ENCODE peak calls at places on chromosomes 13 and 19, in nine cellular contexts. D, P, E, Z, O, L, R, Q and A are unnamed samples.

GRCh38 chr13:48199404-48199991 is 33.5 kb upstream of the ITM2B start:
- DNase-seq in R (no peak), E (no peak), P (no peak), Q (no peak), O (no peak), Z (no peak), L (no peak), D (no peak), A (no peak)

GRCh38 chr13:104008571-104009435 is 942.6 kb upstream of the SLC10A2 start:
- DNase-seq in P (peak), O (no peak), L (no peak), D (no peak), E (peak), Q (no peak), Z (no peak), R (no peak), A (no peak)

GRCh38 chr19:403221-404036 is 5.5 kb downstream of the C2CD4C start:
- DNase-seq in Q (no peak), P (no peak), D (peak), O (peak), E (no peak), Z (no peak), R (no peak), L (no peak), A (no peak)

GRCh38 chr13:26855921-26856320 is 95.3 kb upstream of the GPR12 start:
- DNase-seq in Z (no peak), P (no peak), E (no peak), Q (no peak), O (no peak), R (no peak), D (no peak), L (no peak), A (no peak)

GRCh38 chr19:38247734-38248268 is 8.4 kb downstream of the PPP1R14A start:
- DNase-seq in R (no peak), O (no peak), L (no peak), P (peak), E (no peak), Z (peak), D (no peak), Q (no peak), A (no peak)

GRCh38 chr13:100547805-100548204 is 40.8 kb downstream of the GGACT start:
- DNase-seq in P (no peak), Z (peak), L (no peak), O (no peak), Q (no peak), E (no peak), D (no peak), R (no peak), A (no peak)

GRCh38 chr19:29645491-29645867 is 19.8 kb upstream of the PLEKHF1 start:
- DNase-seq in P (no peak), R (no peak), E (no peak), L (no peak), Z (no peak), O (no peak), Q (no peak), D (no peak), A (no peak)

GRCh38 chr13:80084086-80084676 is 256.7 kb downstream of the SPRY2 start:
- DNase-seq in Z (peak), R (no peak), D (no peak), P (peak), L (no peak), O (no peak), Q (no peak), E (peak), A (no peak)

GRCh38 chr13:100541882-100542545 is 46.6 kb downstream of the GGACT start:
- DNase-seq in Q (no peak), E (no peak), O (no peak), L (no peak), D (no peak), Z (no peak), R (no peak), P (no peak), A (no peak)

GRCh38 chr13:77065456-77066147 is 38.6 kb upstream of the FBXL3 start:
- DNase-seq in O (no peak), Q (no peak), E (no peak), P (no peak), D (no peak), R (no peak), L (no peak), Z (no peak), A (no peak)

GRCh38 chr13:106612688-106613087 is 44.8 kb upstream of the ARGLU1 start:
- DNase-seq in Q (no peak), P (no peak), E (no peak), L (no peak), R (peak), Z (peak), D (peak), O (peak), A (peak)

GRCh38 chr13:27086599-27087265 is 84.9 kb downstream of the USP12 start:
- DNase-seq in Q (no peak), D (no peak), P (peak), E (no peak), Z (no peak), R (no peak), L (no peak), O (no peak), A (no peak)

GRCh38 chr19:40596608-40597328 is 4.4 kb upstream of the LTBP4 start:
- DNase-seq in L (no peak), D (peak), P (peak), O (peak), R (peak), Z (no peak), Q (no peak), E (peak), A (peak)

GRCh38 chr13:22486490-22486889 is 694.3 kb upstream of the SGCG start:
- DNase-seq in P (no peak), L (no peak), O (no peak), Z (no peak), D (no peak), Q (no peak), E (no peak), R (no peak), A (no peak)

GRCh38 chr19:57171551-57172081 is 4.3 kb upstream of the DUXA start:
- DNase-seq in D (no peak), L (no peak), Q (no peak), R (peak), E (peak), O (peak), P (peak), Z (peak), A (peak)

GRCh38 chr19:16928351-16928750 is 39.6 kb downstream of the F2RL3 start:
- DNase-seq in D (no peak), L (no peak), P (no peak), Z (no peak), O (no peak), Q (no peak), R (no peak), E (no peak), A (no peak)
- TF ChIP-seq CTCF in D (no peak), L (no peak), P (no peak), Z (no peak), O (no peak), Q (no peak), R (no peak), E (no peak), A (no peak)

GRCh38 chr19:8699908-8700307 is 1.3 kb upstream of the ACTL9 start:
- DNase-seq in P (no peak), Z (no peak), D (no peak), O (no peak), L (no peak), E (no peak), Q (no peak), R (no peak), A (no peak)

GRCh38 chr19:8698433-8699063 is at the start of gene ACTL9:
- DNase-seq in R (no peak), Q (no peak), Z (no peak), P (no peak), O (no peak), D (no peak), L (no peak), E (no peak), A (no peak)

GRCh38 chr19:8695911-8696310 is 2.7 kb downstream of the ACTL9 start:
- DNase-seq in R (no peak), Z (no peak), P (no peak), O (no peak), L (no peak), E (no peak), D (no peak), Q (no peak), A (no peak)

GRCh38 chr19:8696993-8697392 is 1.6 kb downstream of the ACTL9 start:
- DNase-seq in Q (no peak), R (no peak), P (no peak), L (no peak), D (no peak), O (no peak), E (no peak), Z (no peak), A (no peak)

DNA sequence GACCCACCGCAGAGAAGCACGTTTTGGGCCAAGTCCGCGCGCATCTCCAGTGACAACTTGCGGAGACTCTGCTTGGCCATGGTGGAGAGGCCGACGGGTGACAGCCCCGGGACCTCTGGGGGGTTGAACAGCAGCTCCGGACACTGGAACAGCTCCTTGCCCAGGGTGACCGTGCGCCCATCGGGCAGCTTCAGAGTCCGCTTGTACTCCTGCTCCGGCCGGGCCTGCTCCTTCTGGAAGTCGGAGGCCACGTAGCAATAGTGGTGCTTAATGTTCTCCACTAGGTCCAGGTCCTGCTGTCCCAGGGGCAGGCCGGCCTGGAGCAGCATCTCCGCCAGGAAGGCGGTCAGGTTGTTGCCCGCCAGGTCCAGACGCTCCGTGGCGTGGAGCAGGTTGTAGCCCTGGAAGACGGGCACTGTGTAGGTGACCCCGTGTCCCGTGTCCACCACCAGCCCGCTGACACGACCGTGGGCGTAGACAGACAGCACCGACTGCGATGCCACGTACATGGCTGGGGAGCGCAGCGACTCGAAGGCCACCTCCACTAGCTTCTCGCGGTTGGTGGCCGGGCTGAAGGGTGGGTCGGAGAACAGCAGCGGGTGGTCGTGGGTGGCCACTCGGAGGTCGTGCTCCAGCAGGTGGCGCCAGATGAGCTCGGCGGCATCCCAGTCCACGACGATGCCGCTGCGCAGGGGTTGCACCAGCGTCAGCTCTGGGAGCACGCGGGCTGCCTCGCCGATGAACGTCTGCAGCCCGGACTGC is 743 bp downstream of the ACTL9 start:
- DNase-seq in Q (no peak), E (no peak), O (no peak), P (no peak), Z (no peak), R (no peak), L (no peak), D (no peak), A (no peak)
- TF ChIP-seq CTCF in Q (no peak), E (peak), O (no peak), P (no peak), Z (no peak), R (no peak), L (no peak), D (no peak), A (no peak)

DNA sequence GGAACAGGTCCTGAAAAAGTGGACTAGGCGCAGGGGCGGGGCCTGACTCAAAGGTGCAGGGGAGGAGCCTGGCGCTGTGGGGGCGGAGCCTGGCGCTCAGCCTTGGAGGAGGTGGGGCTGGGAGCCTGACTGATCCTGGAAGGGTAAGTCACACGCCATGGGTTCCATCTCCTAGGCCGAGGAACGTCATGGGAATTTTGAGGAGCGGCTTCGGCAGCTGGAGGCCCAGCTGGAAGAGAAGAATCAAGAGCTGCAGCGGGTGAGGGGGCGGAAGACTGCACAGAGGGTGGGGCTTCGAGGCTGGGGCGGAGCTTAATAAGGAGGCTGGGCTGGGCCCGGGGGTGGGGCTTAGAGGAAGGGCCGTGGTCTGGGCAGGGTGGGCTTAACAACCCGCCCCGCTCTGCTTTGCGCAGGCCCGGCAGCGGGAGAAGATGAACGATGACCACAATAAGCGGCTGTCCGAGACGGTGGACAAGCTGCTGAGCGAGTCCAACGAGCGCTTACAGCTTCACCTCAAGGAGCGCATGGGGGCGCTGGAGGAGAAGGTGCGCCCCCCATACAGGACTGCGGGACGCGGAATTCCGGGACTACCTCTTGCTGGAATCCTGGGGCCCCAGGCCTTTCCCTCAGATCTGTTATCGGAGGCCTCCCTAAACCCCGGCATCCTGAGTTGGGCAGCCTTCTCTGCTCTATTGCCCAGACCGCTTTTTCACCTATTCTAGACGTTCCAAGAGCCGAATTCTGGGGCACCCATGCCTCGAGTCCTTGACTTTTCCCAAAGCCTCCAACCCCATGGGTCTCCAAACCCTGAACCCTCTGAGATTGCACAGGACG is 14.5 kb downstream of the PPFIA3 start:
- DNase-seq in Q (no peak), O (peak), R (no peak), Z (peak), P (peak), D (no peak), L (no peak), E (no peak), A (peak)
- TF ChIP-seq CTCF in Q (no peak), O (no peak), R (no peak), Z (no peak), P (no peak), D (no peak), L (no peak), E (no peak), A (no peak)

GRCh38 chr19:13024126-13024957 is 29.1 kb downstream of the NFIX start:
- DNase-seq in E (peak), Q (no peak), R (no peak), P (peak), L (no peak), Z (peak), O (no peak), D (peak), A (no peak)

GRCh38 chr19:13023666-13024065 is 28.4 kb downstream of the NFIX start:
- DNase-seq in D (no peak), Z (peak), L (no peak), Q (no peak), P (peak), E (peak), O (no peak), R (no peak), A (no peak)

GRCh38 chr19:13022111-13022858 is 27.0 kb downstream of the NFIX start:
- DNase-seq in Q (no peak), L (no peak), E (no peak), R (peak), P (peak), O (peak), D (peak), Z (peak), A (peak)

GRCh38 chr19:13024958-13025653 is 29.8 kb downstream of the NFIX start:
- DNase-seq in D (peak), Z (peak), Q (no peak), E (peak), P (peak), O (no peak), R (no peak), L (no peak), A (no peak)

GRCh38 chr19:13022859-13023636 is 27.8 kb downstream of the NFIX start:
- DNase-seq in Q (no peak), Z (peak), O (peak), R (peak), P (peak), E (peak), L (no peak), D (peak), A (peak)
- TF ChIP-seq CTCF in Q (no peak), Z (no peak), O (no peak), R (no peak), P (no peak), E (no peak), L (no peak), D (no peak), A (no peak)

GRCh38 chr13:99063178-99063577 is 85.3 kb upstream of the DOCK9 start:
- DNase-seq in R (no peak), L (no peak), E (no peak), P (no peak), Z (no peak), O (no peak), Q (no peak), D (no peak), A (no peak)
- TF ChIP-seq CTCF in R (no peak), L (no peak), E (no peak), P (no peak), Z (no peak), O (no peak), Q (no peak), D (no peak), A (no peak)

GRCh38 chr13:90415902-90416301 is 931.6 kb upstream of the MIR17HG start:
- DNase-seq in Z (no peak), L (no peak), E (no peak), D (no peak), O (no peak), R (no peak), P (peak), Q (no peak), A (no peak)

GRCh38 chr13:90416938-90417337 is 930.5 kb upstream of the MIR17HG start:
- DNase-seq in D (no peak), L (no peak), O (no peak), P (peak), Z (no peak), E (no peak), R (no peak), Q (no peak), A (no peak)

GRCh38 chr13:90416519-90416918 is 931.0 kb upstream of the MIR17HG start:
- DNase-seq in Z (peak), O (no peak), D (no peak), R (no peak), P (peak), L (no peak), Q (no peak), E (peak), A (no peak)

GRCh38 chr13:90414691-90415596 is 932.5 kb upstream of the MIR17HG start:
- DNase-seq in Z (peak), R (no peak), D (no peak), E (peak), O (no peak), Q (no peak), L (no peak), P (peak), A (no peak)

DNA sequence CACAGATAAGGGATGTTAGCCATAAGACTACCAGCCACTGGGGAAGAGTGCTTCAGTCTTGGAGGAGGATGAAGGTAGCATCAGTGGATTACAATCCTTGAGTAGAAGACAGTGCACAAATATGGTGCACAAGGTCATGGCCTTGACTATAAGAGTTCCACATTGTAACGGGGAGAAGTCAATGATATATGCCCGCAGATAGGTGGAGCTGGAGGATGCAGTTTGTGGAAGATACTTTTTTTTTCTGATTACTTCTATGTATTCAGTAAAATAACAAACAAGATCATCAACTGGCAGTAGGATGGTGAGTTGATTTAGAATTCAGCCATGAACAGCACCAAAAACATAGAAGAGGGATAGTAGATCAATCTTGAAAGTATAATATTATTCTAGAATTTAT is 926.8 kb upstream of the MIR17HG start:
- DNase-seq in R (no peak), Q (no peak), E (peak), Z (no peak), P (no peak), D (no peak), O (no peak), L (no peak), A (no peak)
- TF ChIP-seq CTCF in R (no peak), Q (no peak), E (peak), Z (peak), P (peak), D (no peak), O (no peak), L (no peak), A (no peak)

GRCh38 chr19:3157096-3157845 is 21.3 kb upstream of the S1PR4 start:
- DNase-seq in L (no peak), R (no peak), Q (no peak), Z (no peak), O (no peak), D (no peak), E (no peak), P (no peak), A (no peak)
- TF ChIP-seq CTCF in L (no peak), R (no peak), Q (no peak), Z (no peak), O (no peak), D (no peak), E (no peak), P (no peak), A (no peak)